ENCODE peak calls at places on chromosomes 5 and 9, in four cellular contexts. Y is activated T-cell treated with anti-CD3 and anti-CD28 coated beads, Interleukin-2, amount 50 U/mL, for 72 hours; L is heart left ventricle; W is Panc1. F is an unnamed sample.

GRCh38 chr5:170681013-170681433 is 102.5 kb upstream of the GABRP start:
- DNase-seq in Y (peak; percentile 50), W (no peak), L (peak; percentile 36), F (no peak)

GRCh38 chr5:9325549-9325948 is 220.3 kb downstream of the SEMA5A start:
- DNase-seq in Y (no peak), W (no peak), L (no peak), F (no peak)

GRCh38 chr9:120267929-120268328 is 312.0 kb downstream of the CDK5RAP2 start:
- DNase-seq in L (no peak), Y (no peak), W (no peak), F (no peak)

GRCh38 chr5:156481741-156482140 is 154.8 kb downstream of the SGCD start:
- DNase-seq in Y (no peak), W (no peak), L (no peak), F (no peak)

GRCh38 chr5:178434851-178435250 is 155.3 kb downstream of the COL23A1 start:
- DNase-seq in Y (no peak), L (peak; percentile 78), W (no peak), F (peak; percentile 57)

GRCh38 chr9:76223749-76224340 is 170.4 kb downstream of the RFK start:
- DNase-seq in Y (no peak), W (no peak), L (no peak), F (no peak)

GRCh38 chr5:148790545-148791333 is 35.7 kb upstream of the ADRB2 start:
- DNase-seq in L (no peak), Y (no peak), W (no peak), F (no peak)

GRCh38 chr5:154084255-154084654 is 45.5 kb downstream of the MFAP3 start:
- DNase-seq in W (no peak), L (no peak), Y (no peak), F (no peak)

GRCh38 chr9:23826120-23826629 is at the start of gene ELAVL2:
- DNase-seq in Y (peak; percentile 35), W (no peak), L (peak; percentile 84), F (peak; percentile 77)

GRCh38 chr5:39219433-39219832 is at the start of gene FYB1:
- DNase-seq in W (no peak), L (peak; percentile 61), Y (no peak), F (peak; percentile 77)

GRCh38 chr5:32506251-32506661 is 61.7 kb upstream of the ZFR start:
- DNase-seq in Y (no peak), W (no peak), L (peak; percentile 66), F (no peak)

GRCh38 chr5:140243855-140244254 is 59.0 kb downstream of the PFDN1 start:
- DNase-seq in W (no peak), Y (no peak), L (no peak), F (no peak)

GRCh38 chr5:87746341-87746740 is 333.6 kb upstream of the CCNH start:
- DNase-seq in W (no peak), Y (no peak), L (no peak), F (no peak)

GRCh38 chr9:99389087-99390033 is 167.3 kb downstream of the SEC61B start:
- DNase-seq in Y (no peak), L (no peak), W (no peak), F (no peak)

GRCh38 chr9:109600142-109600541 is 102.0 kb upstream of the PTPN3 start:
- DNase-seq in L (peak; percentile 27), Y (no peak), W (no peak), F (no peak)

GRCh38 chr9:136565722-136566552 is 20.1 kb upstream of the NOTCH1 start:
- DNase-seq in W (no peak), Y (no peak), L (no peak), F (no peak)

GRCh38 chr5:124936626-124936933 is 190.1 kb upstream of the ZNF608 start:
- DNase-seq in L (no peak), W (no peak), Y (no peak), F (no peak)

GRCh38 chr9:128203842-128204551 is 818 bp downstream of the DNM1 start:
- DNase-seq in W (no peak), L (peak; percentile 59), Y (peak; percentile 23), F (no peak)

GRCh38 chr5:127907907-127908306 is 175.7 kb upstream of the SLC12A2 start:
- DNase-seq in L (no peak), W (no peak), Y (no peak), F (no peak)

GRCh38 chr9:37293664-37294524 is 128.6 kb upstream of the GRHPR start:
- DNase-seq in W (no peak), Y (no peak), L (no peak), F (no peak)

GRCh38 chr5:180305481-180305880 is 13.6 kb upstream of the MAPK9 start:
- DNase-seq in Y (no peak), W (no peak), L (no peak), F (no peak)

GRCh38 chr5:160555836-160556660 is 134.4 kb downstream of the PTTG1 start:
- DNase-seq in W (no peak), Y (no peak), L (no peak), F (no peak)

GRCh38 chr9:109192732-109193361 is 25.8 kb upstream of the FRRS1L start:
- DNase-seq in Y (no peak), L (no peak), W (no peak), F (no peak)

GRCh38 chr5:97365918-97366317 is 182.9 kb upstream of the RIOK2 start:
- DNase-seq in W (no peak), Y (no peak), L (no peak), F (no peak)

GRCh38 chr9:133883356-133883755 is 108.8 kb downstream of the VAV2 start:
- DNase-seq in W (no peak), L (no peak), Y (no peak), F (no peak)

GRCh38 chr5:132764051-132764450 is 13.0 kb downstream of the SEPTIN8 start:
- DNase-seq in W (no peak), Y (no peak), L (no peak), F (no peak)

GRCh38 chr5:149999359-149999758 is 1.1 kb downstream of the TIGD6 start:
- DNase-seq in L (no peak), Y (no peak), W (no peak), F (no peak)

GRCh38 chr9:93155716-93156474 is 21.8 kb upstream of the NINJ1 start:
- DNase-seq in Y (no peak), L (no peak), W (no peak), F (no peak)

GRCh38 chr5:133460172-133460758 is 152.1 kb downstream of the FSTL4 start:
- DNase-seq in L (no peak), Y (peak; percentile 67), W (peak; percentile 18), F (no peak)

GRCh38 chr5:157308826-157309465 is 43.0 kb downstream of the CYFIP2 start:
- DNase-seq in Y (no peak), W (no peak), L (no peak), F (no peak)

GRCh38 chr9:92971121-92971520 is 23.8 kb downstream of the FGD3 start:
- DNase-seq in Y (no peak), W (no peak), L (no peak), F (no peak)

F was measured in aorta.